ENCODE peak calls at places on chromosomes 11 and 22, in nine cellular contexts. One of them, this sample, is unnamed.

GRCh38 chr11:6737872-6738466 is 33.8 kb downstream of the OR2AG2 start:
- DNase-seq in AG09309: peak
- DNase-seq in neural crest cell: peak
- DNase-seq in lower lobe of right lung: no peak
- DNase-seq in activated B cell treated with CpG ODN at 0.5 μM for 24 hours: no peak
- DNase-seq in PC-3: peak
- DNase-seq in endothelial cell of umbilical vein: peak
- DNase-seq in BJ: no peak
- DNase-seq in fibroblast of mammary gland: peak
- DNase-seq in this sample: peak

GRCh38 chr22:17214416-17215043 is 4.7 kb downstream of the ADA2 start:
- DNase-seq in AG09309: no peak
- DNase-seq in neural crest cell: no peak
- DNase-seq in lower lobe of right lung: peak
- DNase-seq in activated B cell treated with CpG ODN at 0.5 μM for 24 hours: no peak
- DNase-seq in PC-3: no peak
- DNase-seq in endothelial cell of umbilical vein: no peak
- DNase-seq in BJ: no peak
- DNase-seq in fibroblast of mammary gland: no peak
- DNase-seq in this sample: no peak

GRCh38 chr22:19223617-19224016 is 45.1 kb upstream of the SLC25A1 start:
- DNase-seq in AG09309: no peak
- DNase-seq in neural crest cell: no peak
- DNase-seq in lower lobe of right lung: no peak
- DNase-seq in activated B cell treated with CpG ODN at 0.5 μM for 24 hours: no peak
- DNase-seq in PC-3: no peak
- DNase-seq in endothelial cell of umbilical vein: no peak
- DNase-seq in BJ: no peak
- DNase-seq in fibroblast of mammary gland: no peak
- DNase-seq in this sample: no peak

GRCh38 chr11:125373426-125374391 is 122.4 kb downstream of the FEZ1 start:
- DNase-seq in AG09309: no peak
- DNase-seq in neural crest cell: no peak
- DNase-seq in lower lobe of right lung: no peak
- DNase-seq in activated B cell treated with CpG ODN at 0.5 μM for 24 hours: no peak
- DNase-seq in PC-3: no peak
- DNase-seq in endothelial cell of umbilical vein: no peak
- DNase-seq in BJ: no peak
- DNase-seq in fibroblast of mammary gland: no peak
- DNase-seq in this sample: no peak

GRCh38 chr11:120775986-120776682 is 247.8 kb upstream of the TBCEL start:
- DNase-seq in AG09309: no peak
- DNase-seq in neural crest cell: no peak
- DNase-seq in lower lobe of right lung: no peak
- DNase-seq in activated B cell treated with CpG ODN at 0.5 μM for 24 hours: no peak
- DNase-seq in PC-3: no peak
- DNase-seq in endothelial cell of umbilical vein: no peak
- DNase-seq in BJ: no peak
- DNase-seq in fibroblast of mammary gland: no peak
- DNase-seq in this sample: no peak

GRCh38 chr11:5274340-5274739 is 4.6 kb upstream of the HBE1 start:
- DNase-seq in AG09309: no peak
- DNase-seq in neural crest cell: no peak
- DNase-seq in lower lobe of right lung: no peak
- DNase-seq in activated B cell treated with CpG ODN at 0.5 μM for 24 hours: no peak
- DNase-seq in PC-3: no peak
- DNase-seq in endothelial cell of umbilical vein: no peak
- DNase-seq in BJ: no peak
- DNase-seq in fibroblast of mammary gland: no peak
- DNase-seq in this sample: no peak

GRCh38 chr11:16606784-16607674 is 131.4 kb upstream of the C11orf58 start:
- DNase-seq in AG09309: no peak
- DNase-seq in neural crest cell: peak
- DNase-seq in lower lobe of right lung: peak
- DNase-seq in activated B cell treated with CpG ODN at 0.5 μM for 24 hours: no peak
- DNase-seq in PC-3: no peak
- DNase-seq in endothelial cell of umbilical vein: no peak
- DNase-seq in BJ: no peak
- DNase-seq in fibroblast of mammary gland: no peak
- DNase-seq in this sample: no peak

GRCh38 chr22:19412478-19412877 is 19.1 kb downstream of the HIRA start:
- DNase-seq in AG09309: no peak
- DNase-seq in neural crest cell: no peak
- DNase-seq in lower lobe of right lung: no peak
- DNase-seq in activated B cell treated with CpG ODN at 0.5 μM for 24 hours: no peak
- DNase-seq in PC-3: no peak
- DNase-seq in endothelial cell of umbilical vein: no peak
- DNase-seq in BJ: no peak
- DNase-seq in fibroblast of mammary gland: no peak
- DNase-seq in this sample: no peak

GRCh38 chr11:10526974-10527918 is 13.7 kb downstream of the RNF141 start:
- DNase-seq in AG09309: no peak
- DNase-seq in neural crest cell: no peak
- DNase-seq in lower lobe of right lung: no peak
- DNase-seq in activated B cell treated with CpG ODN at 0.5 μM for 24 hours: no peak
- DNase-seq in PC-3: peak
- DNase-seq in endothelial cell of umbilical vein: peak
- DNase-seq in BJ: no peak
- DNase-seq in fibroblast of mammary gland: peak
- DNase-seq in this sample: no peak

GRCh38 chr11:75480890-75481190 is 44.9 kb downstream of the GDPD5 start:
- DNase-seq in AG09309: no peak
- DNase-seq in neural crest cell: no peak
- DNase-seq in lower lobe of right lung: no peak
- DNase-seq in activated B cell treated with CpG ODN at 0.5 μM for 24 hours: no peak
- DNase-seq in PC-3: no peak
- DNase-seq in endothelial cell of umbilical vein: no peak
- DNase-seq in BJ: no peak
- DNase-seq in fibroblast of mammary gland: no peak
- DNase-seq in this sample: no peak

GRCh38 chr11:27611946-27612455 is 88.3 kb downstream of the BDNF start:
- DNase-seq in AG09309: no peak
- DNase-seq in neural crest cell: no peak
- DNase-seq in lower lobe of right lung: no peak
- DNase-seq in activated B cell treated with CpG ODN at 0.5 μM for 24 hours: no peak
- DNase-seq in PC-3: no peak
- DNase-seq in endothelial cell of umbilical vein: no peak
- DNase-seq in BJ: no peak
- DNase-seq in fibroblast of mammary gland: no peak
- DNase-seq in this sample: no peak

GRCh38 chr11:115505165-115505564 is 950 bp upstream of the CADM1 start:
- DNase-seq in AG09309: no peak
- DNase-seq in neural crest cell: no peak
- DNase-seq in lower lobe of right lung: no peak
- DNase-seq in activated B cell treated with CpG ODN at 0.5 μM for 24 hours: no peak
- DNase-seq in PC-3: no peak
- DNase-seq in endothelial cell of umbilical vein: no peak
- DNase-seq in BJ: no peak
- DNase-seq in fibroblast of mammary gland: no peak
- DNase-seq in this sample: no peak

GRCh38 chr11:69157156-69157821 is 1.6 kb downstream of the SMIM38 start:
- DNase-seq in AG09309: no peak
- DNase-seq in neural crest cell: peak
- DNase-seq in lower lobe of right lung: no peak
- DNase-seq in activated B cell treated with CpG ODN at 0.5 μM for 24 hours: no peak
- DNase-seq in PC-3: no peak
- DNase-seq in endothelial cell of umbilical vein: peak
- DNase-seq in BJ: no peak
- DNase-seq in fibroblast of mammary gland: peak
- DNase-seq in this sample: no peak

DNA sequence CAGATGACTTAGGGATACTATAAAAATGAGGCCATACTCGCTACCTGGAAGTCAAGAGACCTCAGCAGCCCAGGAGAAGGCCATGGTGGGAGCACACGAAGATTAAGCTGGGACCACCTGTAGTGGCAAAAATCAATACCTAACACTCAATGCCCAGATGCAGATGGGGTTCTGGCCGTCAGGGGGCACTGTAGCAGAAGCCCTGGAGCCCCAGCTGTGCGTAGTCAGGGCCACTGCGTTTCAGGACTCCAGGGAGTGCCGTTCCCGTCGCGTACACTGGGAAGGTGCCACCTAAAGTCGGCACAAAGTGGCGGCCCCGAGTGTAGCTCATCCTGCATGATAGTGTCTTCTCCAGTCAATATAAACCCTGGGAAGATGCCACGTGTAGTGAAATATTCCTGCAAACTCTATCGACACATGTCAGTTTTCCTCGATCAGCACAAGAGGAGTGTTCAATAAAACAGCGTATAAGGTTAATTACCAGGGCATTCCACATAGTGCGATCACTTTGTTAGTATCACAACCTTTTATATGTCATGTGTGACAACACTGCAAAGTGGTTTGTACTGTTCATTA is 123.7 kb upstream of the NTM start:
- DNase-seq in AG09309: no peak
- DNase-seq in neural crest cell: peak
- DNase-seq in lower lobe of right lung: peak
- DNase-seq in activated B cell treated with CpG ODN at 0.5 μM for 24 hours: no peak
- DNase-seq in PC-3: peak
- DNase-seq in endothelial cell of umbilical vein: no peak
- DNase-seq in BJ: no peak
- DNase-seq in fibroblast of mammary gland: peak
- DNase-seq in this sample: no peak
- TF ChIP-seq CTCF in AG09309: peak
- TF ChIP-seq CTCF in neural crest cell: peak
- TF ChIP-seq CTCF in lower lobe of right lung: peak
- TF ChIP-seq CTCF in activated B cell treated with CpG ODN at 0.5 μM for 24 hours: no peak
- TF ChIP-seq CTCF in PC-3: peak
- TF ChIP-seq CTCF in endothelial cell of umbilical vein: no peak
- TF ChIP-seq CTCF in BJ: peak
- TF ChIP-seq CTCF in fibroblast of mammary gland: peak
- TF ChIP-seq CTCF in this sample: peak

DNA sequence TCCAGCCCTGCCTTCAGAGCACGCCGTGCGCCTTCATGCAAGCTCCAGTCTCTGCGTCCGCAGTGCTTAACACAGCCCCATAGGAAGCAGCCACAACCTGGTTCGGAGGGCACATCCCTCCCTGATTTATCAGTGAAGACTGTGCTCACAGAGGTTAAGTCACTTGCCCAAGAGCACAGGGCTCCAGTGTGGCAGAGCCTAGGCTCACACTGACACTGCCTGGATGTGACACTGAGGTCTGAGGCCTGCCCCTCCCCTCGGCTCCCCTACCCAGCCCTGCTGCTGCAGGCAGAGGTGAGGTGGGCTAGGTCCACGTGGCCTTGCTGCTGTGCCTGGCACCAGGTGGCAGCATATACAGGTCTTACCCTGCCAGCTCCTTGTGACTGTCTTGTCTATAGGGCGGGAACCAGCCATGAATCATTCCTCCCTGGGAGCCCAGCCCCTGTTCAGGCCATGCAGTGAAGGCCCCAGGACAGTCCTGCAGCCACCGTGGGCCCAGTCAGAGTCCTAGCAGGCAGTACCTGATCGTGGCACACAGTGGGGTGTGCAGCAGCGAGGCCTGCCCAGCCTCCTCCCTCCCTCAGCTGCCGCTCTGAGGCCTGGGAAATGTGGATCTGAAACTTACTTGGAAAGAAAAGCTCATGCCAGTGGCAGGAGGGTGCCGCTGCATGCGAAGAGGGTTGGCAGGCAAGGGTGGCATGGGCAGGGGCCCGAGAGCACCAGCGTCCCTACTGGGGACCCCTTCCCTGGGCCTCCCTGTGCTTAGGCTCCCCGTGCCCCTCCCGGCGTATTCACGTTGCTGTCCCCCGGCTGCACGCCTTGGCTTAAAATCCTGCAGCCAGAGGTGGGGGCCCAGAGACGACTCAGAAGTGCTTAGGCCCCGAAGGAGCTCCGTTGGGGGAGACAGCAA is 1.2 kb upstream of the CERK start:
- DNase-seq in AG09309: no peak
- DNase-seq in neural crest cell: no peak
- DNase-seq in lower lobe of right lung: no peak
- DNase-seq in activated B cell treated with CpG ODN at 0.5 μM for 24 hours: peak
- DNase-seq in PC-3: no peak
- DNase-seq in endothelial cell of umbilical vein: peak
- DNase-seq in BJ: no peak
- DNase-seq in fibroblast of mammary gland: peak
- DNase-seq in this sample: peak
- TF ChIP-seq CTCF in AG09309: peak
- TF ChIP-seq CTCF in neural crest cell: no peak
- TF ChIP-seq CTCF in lower lobe of right lung: no peak
- TF ChIP-seq CTCF in activated B cell treated with CpG ODN at 0.5 μM for 24 hours: peak
- TF ChIP-seq CTCF in PC-3: no peak
- TF ChIP-seq CTCF in endothelial cell of umbilical vein: peak
- TF ChIP-seq CTCF in BJ: peak
- TF ChIP-seq CTCF in fibroblast of mammary gland: peak
- TF ChIP-seq CTCF in this sample: peak

GRCh38 chr11:65095427-65095826 is 587 bp upstream of the VPS51 start:
- DNase-seq in AG09309: no peak
- DNase-seq in neural crest cell: no peak
- DNase-seq in lower lobe of right lung: no peak
- DNase-seq in activated B cell treated with CpG ODN at 0.5 μM for 24 hours: no peak
- DNase-seq in PC-3: no peak
- DNase-seq in endothelial cell of umbilical vein: no peak
- DNase-seq in BJ: no peak
- DNase-seq in fibroblast of mammary gland: no peak
- DNase-seq in this sample: no peak

GRCh38 chr11:65090628-65091027 is 5.4 kb upstream of the VPS51 start:
- DNase-seq in AG09309: no peak
- DNase-seq in neural crest cell: no peak
- DNase-seq in lower lobe of right lung: no peak
- DNase-seq in activated B cell treated with CpG ODN at 0.5 μM for 24 hours: no peak
- DNase-seq in PC-3: no peak
- DNase-seq in endothelial cell of umbilical vein: no peak
- DNase-seq in BJ: no peak
- DNase-seq in fibroblast of mammary gland: no peak
- DNase-seq in this sample: no peak

GRCh38 chr11:65096926-65097325 is 912 bp downstream of the VPS51 start:
- DNase-seq in AG09309: no peak
- DNase-seq in neural crest cell: no peak
- DNase-seq in lower lobe of right lung: no peak
- DNase-seq in activated B cell treated with CpG ODN at 0.5 μM for 24 hours: no peak
- DNase-seq in PC-3: no peak
- DNase-seq in endothelial cell of umbilical vein: no peak
- DNase-seq in BJ: no peak
- DNase-seq in fibroblast of mammary gland: no peak
- DNase-seq in this sample: no peak

GRCh38 chr11:65100674-65101350 is 4.8 kb downstream of the VPS51 start:
- DNase-seq in AG09309: no peak
- DNase-seq in neural crest cell: no peak
- DNase-seq in lower lobe of right lung: no peak
- DNase-seq in activated B cell treated with CpG ODN at 0.5 μM for 24 hours: no peak
- DNase-seq in PC-3: no peak
- DNase-seq in endothelial cell of umbilical vein: no peak
- DNase-seq in BJ: no peak
- DNase-seq in fibroblast of mammary gland: peak
- DNase-seq in this sample: no peak

GRCh38 chr11:65095974-65096806 is at the start of gene VPS51:
- DNase-seq in AG09309: peak
- DNase-seq in neural crest cell: peak
- DNase-seq in lower lobe of right lung: peak
- DNase-seq in activated B cell treated with CpG ODN at 0.5 μM for 24 hours: peak
- DNase-seq in PC-3: peak
- DNase-seq in endothelial cell of umbilical vein: peak
- DNase-seq in BJ: no peak
- DNase-seq in fibroblast of mammary gland: peak
- DNase-seq in this sample: peak
- TF ChIP-seq CTCF in AG09309: no peak
- TF ChIP-seq CTCF in neural crest cell: no peak
- TF ChIP-seq CTCF in lower lobe of right lung: no peak
- TF ChIP-seq CTCF in activated B cell treated with CpG ODN at 0.5 μM for 24 hours: no peak
- TF ChIP-seq CTCF in PC-3: no peak
- TF ChIP-seq CTCF in endothelial cell of umbilical vein: no peak
- TF ChIP-seq CTCF in BJ: no peak
- TF ChIP-seq CTCF in fibroblast of mammary gland: no peak
- TF ChIP-seq CTCF in this sample: no peak

GRCh38 chr11:67401495-67402191 is at the start of gene PPP1CA:
- DNase-seq in AG09309: peak
- DNase-seq in neural crest cell: peak
- DNase-seq in lower lobe of right lung: peak
- DNase-seq in activated B cell treated with CpG ODN at 0.5 μM for 24 hours: peak
- DNase-seq in PC-3: peak
- DNase-seq in endothelial cell of umbilical vein: peak
- DNase-seq in BJ: peak
- DNase-seq in fibroblast of mammary gland: peak
- DNase-seq in this sample: peak
- TF ChIP-seq CTCF in AG09309: peak
- TF ChIP-seq CTCF in neural crest cell: peak
- TF ChIP-seq CTCF in lower lobe of right lung: peak
- TF ChIP-seq CTCF in activated B cell treated with CpG ODN at 0.5 μM for 24 hours: no peak
- TF ChIP-seq CTCF in PC-3: peak
- TF ChIP-seq CTCF in endothelial cell of umbilical vein: no peak
- TF ChIP-seq CTCF in BJ: peak
- TF ChIP-seq CTCF in fibroblast of mammary gland: no peak
- TF ChIP-seq CTCF in this sample: peak

This sample was measured in HFFc6.